ENCODE peak calls at places on chromosomes 13 and 19, in six cellular contexts. G is NCI-H748 treated with DMSO at 0.1 percent for 48 hours, E is anterior cingulate cortex, T is T-helper 1 cell, C is astrocyte of the spinal cord, M is brain microvascular endothelial cell. S is an unnamed sample.

GRCh38 chr19:54463531-54464043 is at the start of gene LENG9:
- DNase-seq in G (peak), E (peak), T (peak), C (peak), M (peak), S (peak)

GRCh38 chr19:7541828-7542443 is 6.4 kb downstream of the PNPLA6 start:
- DNase-seq in G (no peak), E (no peak), T (no peak), C (no peak), M (no peak), S (no peak)

GRCh38 chr13:84121456-84121855 is 239.2 kb upstream of the SLITRK1 start:
- DNase-seq in G (no peak), E (no peak), T (no peak), C (peak), M (peak), S (no peak)

GRCh38 chr13:44296856-44297255 is 76.8 kb upstream of the SERP2 start:
- DNase-seq in G (no peak), E (no peak), T (no peak), C (no peak), M (no peak), S (no peak)

GRCh38 chr19:47613165-47614146 is 4.5 kb downstream of the BICRA start:
- DNase-seq in G (no peak), E (no peak), T (no peak), C (peak), M (peak), S (no peak)

GRCh38 chr19:40510526-40511115 is 43.8 kb downstream of the SPTBN4 start:
- DNase-seq in G (no peak), E (no peak), T (no peak), C (peak), M (no peak), S (no peak)

GRCh38 chr19:19738564-19738963 is 5.7 kb upstream of the ZNF14 start:
- DNase-seq in G (no peak), E (no peak), T (no peak), C (no peak), M (no peak), S (no peak)

GRCh38 chr13:106357198-106357597 is 178.3 kb downstream of the EFNB2 start:
- DNase-seq in G (no peak), E (no peak), T (no peak), C (peak), M (no peak), S (no peak)

GRCh38 chr13:48849515-48849914 is 126.2 kb upstream of the FNDC3A start:
- DNase-seq in G (no peak), E (no peak), T (no peak), C (no peak), M (peak), S (no peak)

GRCh38 chr13:23609414-23610186 is 39.4 kb downstream of the TNFRSF19 start:
- DNase-seq in G (no peak), E (no peak), T (no peak), C (peak), M (peak), S (no peak)

GRCh38 chr13:43095771-43096719 is 72.7 kb downstream of the DNAJC15 start:
- DNase-seq in G (no peak), E (no peak), T (no peak), C (no peak), M (no peak), S (no peak)

GRCh38 chr13:99892189-99892588 is 79.4 kb downstream of the ZIC5 start:
- DNase-seq in G (peak), E (peak), T (no peak), C (no peak), M (no peak), S (no peak)

GRCh38 chr13:95099541-95099940 is 201.7 kb downstream of the ABCC4 start:
- DNase-seq in G (no peak), E (no peak), T (no peak), C (peak), M (peak), S (no peak)

GRCh38 chr19:35555301-35556005 is 8.0 kb downstream of the ATP4A start:
- DNase-seq in G (peak), E (no peak), T (no peak), C (peak), M (no peak), S (no peak)

GRCh38 chr13:28001837-28002473 is 13.5 kb upstream of the URAD start:
- DNase-seq in G (no peak), E (no peak), T (no peak), C (no peak), M (no peak), S (no peak)

GRCh38 chr13:56528040-56528760 is 612.5 kb upstream of the PRR20A start:
- DNase-seq in G (peak), E (no peak), T (no peak), C (no peak), M (no peak), S (no peak)

GRCh38 chr13:52850396-52851152 is 2.1 kb upstream of the PCDH8 start:
- DNase-seq in G (peak), E (peak), T (no peak), C (peak), M (no peak), S (no peak)

GRCh38 chr19:51799311-51799997 is 4.5 kb downstream of the FPR3 start:
- DNase-seq in G (no peak), E (peak), T (no peak), C (peak), M (peak), S (no peak)

S was measured in activated gamma-delta T cell treated with anti-CD3 and anti-CD28 coated beads, Interleukin-2, amount 50 U/mL, for 16 hours.